ENCODE peak calls at places on chromosomes 4 and X, in four cellular contexts. C is tibial nerve, U is A549, K is HepG2. E is an unnamed sample.

GRCh38 chr4:40916880-40917279 is 167.1 kb downstream of the NSUN7 start:
- DNase-seq in C (no peak), U (peak), K (peak), E (no peak)

GRCh38 chr4:24968992-24969391 is 56.1 kb upstream of the CCDC149 start:
- DNase-seq in C (no peak), U (no peak), K (no peak), E (no peak)

GRCh38 chrX:53288173-53288572 is 6.8 kb upstream of the IQSEC2 start:
- DNase-seq in C (no peak), U (no peak), K (no peak), E (no peak)

GRCh38 chr4:56149601-56150000 is 200.9 kb downstream of the CEP135 start:
- DNase-seq in C (no peak), U (no peak), K (no peak), E (no peak)

GRCh38 chr4:110869862-110870577 is 247.1 kb upstream of the PITX2 start:
- DNase-seq in C (no peak), U (no peak), K (no peak), E (no peak)

GRCh38 chrX:1196436-1196835 is 16.0 kb downstream of the CRLF2 start:
- DNase-seq in C (no peak), U (no peak), K (no peak), E (no peak)

GRCh38 chrX:78199851-78200250 is 60.4 kb upstream of the TAF9B start:
- DNase-seq in C (no peak), U (peak), K (peak), E (no peak)

GRCh38 chr4:120694973-120695372 is 227.6 kb downstream of the PRDM5 start:
- DNase-seq in C (no peak), U (peak), K (no peak), E (no peak)

GRCh38 chr4:74667438-74667837 is 126.9 kb downstream of the BTC start:
- DNase-seq in C (no peak), U (no peak), K (no peak), E (no peak)

GRCh38 chrX:77451041-77451440 is 3.9 kb downstream of the FGF16 start:
- DNase-seq in C (no peak), U (no peak), K (no peak), E (no peak)

GRCh38 chrX:72062890-72063289 is 68.8 kb downstream of the RTL5 start:
- DNase-seq in C (no peak), U (no peak), K (no peak), E (no peak)

GRCh38 chr4:183468210-183469095 is 24.0 kb downstream of the CDKN2AIP start:
- DNase-seq in C (no peak), U (peak), K (peak), E (no peak)

GRCh38 chrX:13688772-13689518 is at the start of gene RAB9A:
- DNase-seq in C (peak), U (peak), K (peak), E (peak)

GRCh38 chrX:4944767-4945166 is 1231.3 kb upstream of the PRKX start:
- DNase-seq in C (no peak), U (no peak), K (no peak), E (no peak)

GRCh38 chrX:115499112-115499805 is 61.7 kb upstream of the PLS3 start:
- DNase-seq in C (no peak), U (no peak), K (no peak), E (no peak)

GRCh38 chr4:12471193-12471592 is 1012.9 kb downstream of the RAB28 start:
- DNase-seq in C (no peak), U (no peak), K (no peak), E (no peak)

GRCh38 chr4:169051936-169052335 is 41.9 kb upstream of the CBR4 start:
- DNase-seq in C (no peak), U (no peak), K (no peak), E (no peak)

GRCh38 chrX:150899191-150899757 is 806 bp upstream of the CD99L2 start:
- DNase-seq in C (peak), U (peak), K (no peak), E (peak)

GRCh38 chr4:13647012-13647411 is 19.5 kb upstream of the BOD1L1 start:
- DNase-seq in C (no peak), U (no peak), K (no peak), E (no peak)

GRCh38 chr4:138875886-138876608 is 139.5 kb upstream of the NOCT start:
- DNase-seq in C (no peak), U (no peak), K (no peak), E (no peak)

GRCh38 chr4:30269850-30270249 is 450.3 kb upstream of the PCDH7 start:
- DNase-seq in C (no peak), U (no peak), K (no peak), E (no peak)

GRCh38 chr4:160038560-160038959 is 935.7 kb downstream of the RAPGEF2 start:
- DNase-seq in C (no peak), U (no peak), K (no peak), E (no peak)

GRCh38 chrX:20454117-20454516 is 187.4 kb upstream of the RPS6KA3 start:
- DNase-seq in C (no peak), U (no peak), K (no peak), E (no peak)

GRCh38 chr4:54570822-54571221 is 86.9 kb upstream of the KIT start:
- DNase-seq in C (no peak), U (no peak), K (no peak), E (no peak)

GRCh38 chr4:105683038-105683437 is 25.5 kb downstream of the INTS12 start:
- DNase-seq in C (no peak), U (no peak), K (no peak), E (no peak)

GRCh38 chr4:123090886-123091285 is 168.5 kb upstream of the NUDT6 start:
- DNase-seq in C (no peak), U (no peak), K (no peak), E (no peak)

GRCh38 chr4:122932763-122933162 is 10.4 kb upstream of the NUDT6 start:
- DNase-seq in C (no peak), U (no peak), K (no peak), E (no peak)

GRCh38 chrX:48940404-48940955 is 16.9 kb downstream of the OTUD5 start:
- DNase-seq in C (no peak), U (no peak), K (no peak), E (no peak)
- TF ChIP-seq EP300 in C (no peak), U (no peak), K (no peak), E (no peak)

DNA sequence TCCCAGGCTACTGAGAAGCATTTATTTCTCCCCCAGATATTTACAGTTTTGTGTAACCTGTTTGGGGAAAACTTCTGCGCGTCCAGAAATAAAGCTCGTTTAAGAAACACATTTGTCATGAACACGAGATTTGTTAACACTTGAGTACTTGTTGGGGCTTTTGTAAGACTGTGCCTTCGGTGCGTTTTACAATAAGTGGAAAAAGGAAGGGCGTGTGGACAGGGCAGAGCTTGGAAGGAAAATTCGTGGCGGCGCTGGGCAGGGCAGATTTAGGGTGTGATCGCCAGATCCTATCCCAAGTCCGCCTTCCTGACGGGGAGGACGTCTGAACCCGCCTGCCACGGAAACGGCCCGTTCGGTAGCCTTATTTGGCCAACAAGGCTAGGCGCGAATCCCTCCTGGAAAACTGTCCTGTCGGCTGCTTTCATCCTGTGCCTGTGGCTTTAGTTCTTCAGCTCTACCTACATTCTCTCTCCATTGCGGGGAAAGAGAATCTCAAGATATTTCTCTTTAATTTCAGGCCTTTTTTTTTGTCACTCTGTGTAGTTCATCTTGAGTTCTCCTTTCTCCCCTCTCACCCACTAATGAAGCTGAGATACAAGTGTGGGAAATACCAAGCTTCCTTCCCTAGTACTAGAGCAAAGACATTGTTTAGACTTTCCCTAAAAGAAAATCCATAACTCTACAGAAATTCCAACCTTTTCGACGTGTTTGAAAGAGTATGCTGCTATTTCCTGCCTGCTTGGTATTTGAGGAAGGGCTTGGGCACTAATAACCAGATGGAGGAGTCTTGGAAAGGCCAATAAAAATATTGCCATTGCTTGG is 946 bp downstream of the PDLIM5 start:
- DNase-seq in C (peak), U (peak), K (peak), E (peak)
- TF ChIP-seq EP300 in C (no peak), U (no peak), K (no peak), E (no peak)

DNA sequence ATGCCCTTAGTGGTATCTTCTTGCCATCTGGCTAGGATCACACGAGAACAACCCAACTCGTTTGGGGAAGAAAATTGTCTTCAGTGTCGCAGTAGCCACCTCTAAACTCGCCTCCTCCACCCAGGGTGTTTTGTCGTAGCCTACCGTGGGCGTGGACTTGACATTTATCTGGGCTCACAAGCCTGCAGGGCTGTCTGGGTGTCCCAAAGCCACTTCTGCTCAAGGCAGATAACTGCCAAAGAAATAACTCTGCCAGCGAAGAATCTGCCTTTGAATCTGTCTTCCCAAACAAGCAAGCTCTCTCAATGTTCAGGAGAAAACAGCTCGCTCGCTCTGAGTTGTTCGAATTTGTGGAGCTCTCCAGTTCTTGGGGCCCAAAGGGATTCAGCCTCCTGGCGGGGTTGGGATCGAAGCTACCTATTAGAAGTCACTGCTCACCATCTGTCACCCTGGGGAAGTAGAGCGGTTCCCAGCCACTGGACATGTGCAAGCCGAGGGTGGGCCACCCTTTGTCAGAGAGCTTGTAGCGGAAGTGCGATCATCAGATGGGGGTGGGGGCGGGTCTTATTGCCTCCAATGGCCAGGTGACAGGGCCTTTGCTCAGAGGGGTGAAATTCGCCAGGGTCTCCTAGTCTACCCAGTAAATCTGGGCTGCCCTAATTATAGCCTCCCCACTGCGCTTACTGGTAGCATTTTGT is 14.8 kb downstream of the BLOC1S4 start:
- DNase-seq in C (no peak), U (no peak), K (no peak), E (no peak)
- TF ChIP-seq EP300 in C (no peak), U (no peak), K (no peak), E (no peak)

GRCh38 chr4:173159791-173160190 is 8.8 kb upstream of the GALNT7 start:
- DNase-seq in C (no peak), U (no peak), K (no peak), E (no peak)
- TF ChIP-seq EP300 in C (no peak), U (no peak), K (no peak), E (no peak)

E was measured in upper lobe of left lung.